ENCODE peak calls at places on chromosomes 4 and X, in six cellular contexts. One of them, this sample, is unnamed.

GRCh38 chr4:1711055-1711905 is 839 bp downstream of the SLBP start:
- DNase-seq in mucosa of descending colon: peak
- DNase-seq in dorsolateral prefrontal cortex: no peak
- DNase-seq in CD4-positive, alpha-beta T cell: no peak
- DNase-seq in NCI-H1105 treated with DMSO at 0.1 percent for 48 hours: no peak
- DNase-seq in progenitor cell of endocrine pancreas: no peak
- DNase-seq in this sample: peak

GRCh38 chr4:80202784-80203553 is 5.7 kb downstream of the PRDM8 start:
- DNase-seq in mucosa of descending colon: peak
- DNase-seq in CD4-positive, alpha-beta T cell: peak
- DNase-seq in NCI-H1105 treated with DMSO at 0.1 percent for 48 hours: peak
- DNase-seq in progenitor cell of endocrine pancreas: no peak
- DNase-seq in dorsolateral prefrontal cortex: no peak
- DNase-seq in this sample: no peak

GRCh38 chrX:153370293-153371055 is 30.7 kb downstream of the PNMA6E start:
- DNase-seq in dorsolateral prefrontal cortex: no peak
- DNase-seq in mucosa of descending colon: no peak
- DNase-seq in NCI-H1105 treated with DMSO at 0.1 percent for 48 hours: no peak
- DNase-seq in progenitor cell of endocrine pancreas: no peak
- DNase-seq in CD4-positive, alpha-beta T cell: no peak
- DNase-seq in this sample: no peak

GRCh38 chr4:39362827-39363226 is 3.3 kb downstream of the RFC1 start:
- DNase-seq in NCI-H1105 treated with DMSO at 0.1 percent for 48 hours: no peak
- DNase-seq in dorsolateral prefrontal cortex: no peak
- DNase-seq in progenitor cell of endocrine pancreas: no peak
- DNase-seq in mucosa of descending colon: no peak
- DNase-seq in CD4-positive, alpha-beta T cell: no peak
- DNase-seq in this sample: peak

GRCh38 chrX:19373034-19373891 is 29.5 kb downstream of the PDHA1 start:
- DNase-seq in CD4-positive, alpha-beta T cell: no peak
- DNase-seq in progenitor cell of endocrine pancreas: no peak
- DNase-seq in NCI-H1105 treated with DMSO at 0.1 percent for 48 hours: no peak
- DNase-seq in mucosa of descending colon: no peak
- DNase-seq in dorsolateral prefrontal cortex: no peak
- DNase-seq in this sample: no peak

GRCh38 chrX:49291615-49292337 is 11.7 kb upstream of the GAGE10 start:
- DNase-seq in mucosa of descending colon: peak
- DNase-seq in CD4-positive, alpha-beta T cell: peak
- DNase-seq in NCI-H1105 treated with DMSO at 0.1 percent for 48 hours: peak
- DNase-seq in progenitor cell of endocrine pancreas: peak
- DNase-seq in dorsolateral prefrontal cortex: peak
- DNase-seq in this sample: peak

GRCh38 chr4:135250040-135250439 is 1048.5 kb upstream of the PABPC4L start:
- DNase-seq in CD4-positive, alpha-beta T cell: no peak
- DNase-seq in NCI-H1105 treated with DMSO at 0.1 percent for 48 hours: no peak
- DNase-seq in dorsolateral prefrontal cortex: no peak
- DNase-seq in mucosa of descending colon: no peak
- DNase-seq in progenitor cell of endocrine pancreas: no peak
- DNase-seq in this sample: no peak

GRCh38 chr4:7357296-7357680 is 77.4 kb downstream of the PSAPL1 start:
- DNase-seq in CD4-positive, alpha-beta T cell: no peak
- DNase-seq in dorsolateral prefrontal cortex: peak
- DNase-seq in NCI-H1105 treated with DMSO at 0.1 percent for 48 hours: no peak
- DNase-seq in mucosa of descending colon: no peak
- DNase-seq in progenitor cell of endocrine pancreas: no peak
- DNase-seq in this sample: no peak

GRCh38 chrX:38225093-38225492 is 4.4 kb upstream of the SRPX start:
- DNase-seq in CD4-positive, alpha-beta T cell: no peak
- DNase-seq in progenitor cell of endocrine pancreas: no peak
- DNase-seq in dorsolateral prefrontal cortex: no peak
- DNase-seq in NCI-H1105 treated with DMSO at 0.1 percent for 48 hours: no peak
- DNase-seq in mucosa of descending colon: no peak
- DNase-seq in this sample: no peak

GRCh38 chrX:39665830-39666518 is 431.8 kb downstream of the BCOR start:
- DNase-seq in progenitor cell of endocrine pancreas: no peak
- DNase-seq in dorsolateral prefrontal cortex: no peak
- DNase-seq in mucosa of descending colon: no peak
- DNase-seq in NCI-H1105 treated with DMSO at 0.1 percent for 48 hours: peak
- DNase-seq in CD4-positive, alpha-beta T cell: no peak
- DNase-seq in this sample: peak

GRCh38 chr4:158159054-158159717 is 13.6 kb downstream of the GASK1B start:
- DNase-seq in dorsolateral prefrontal cortex: no peak
- DNase-seq in progenitor cell of endocrine pancreas: no peak
- DNase-seq in mucosa of descending colon: no peak
- DNase-seq in CD4-positive, alpha-beta T cell: no peak
- DNase-seq in NCI-H1105 treated with DMSO at 0.1 percent for 48 hours: no peak
- DNase-seq in this sample: peak

GRCh38 chrX:27660878-27661277 is 70.7 kb downstream of the DCAF8L2 start:
- DNase-seq in CD4-positive, alpha-beta T cell: no peak
- DNase-seq in progenitor cell of endocrine pancreas: no peak
- DNase-seq in mucosa of descending colon: no peak
- DNase-seq in NCI-H1105 treated with DMSO at 0.1 percent for 48 hours: no peak
- DNase-seq in dorsolateral prefrontal cortex: no peak
- DNase-seq in this sample: no peak

GRCh38 chr4:112973897-112974296 is 75.6 kb upstream of the ANK2 start:
- DNase-seq in mucosa of descending colon: no peak
- DNase-seq in progenitor cell of endocrine pancreas: no peak
- DNase-seq in NCI-H1105 treated with DMSO at 0.1 percent for 48 hours: peak
- DNase-seq in CD4-positive, alpha-beta T cell: no peak
- DNase-seq in dorsolateral prefrontal cortex: no peak
- DNase-seq in this sample: no peak